ENCODE peak calls at places on chromosomes 16 and 17, in six cellular contexts. U, N, K, B, Q and O are unnamed samples.

GRCh38 chr17:60769327-60769726 is 91.7 kb downstream of the BCAS3 start:
- DNase-seq in K (no peak), N (no peak), U (no peak), Q (no peak), B (no peak), O (no peak)

GRCh38 chr17:56933868-56934267 is 20.0 kb upstream of the TRIM25 start:
- DNase-seq in K (no peak), B (no peak), U (no peak), Q (no peak), N (no peak), O (no peak)

GRCh38 chr16:25575363-25575762 is 116.4 kb upstream of the HS3ST4 start:
- DNase-seq in U (no peak), N (no peak), Q (no peak), K (no peak), B (no peak), O (no peak)

GRCh38 chr16:88441460-88441859 is 11.6 kb upstream of the ZFPM1 start:
- DNase-seq in Q (no peak), U (no peak), K (no peak), B (no peak), N (no peak), O (no peak)

GRCh38 chr16:86886651-86887050 is 308.3 kb downstream of the FOXL1 start:
- DNase-seq in N (no peak), Q (no peak), B (no peak), U (no peak), K (no peak), O (no peak)

GRCh38 chr17:50397111-50397918 is at the start of gene LRRC59:
- DNase-seq in Q (no peak), K (no peak), B (peak; percentile 90), U (peak; percentile 83), N (peak; percentile 71), O (peak; percentile 94)

GRCh38 chr17:47812146-47812920 is 9.3 kb downstream of the OSBPL7 start:
- DNase-seq in K (no peak), U (no peak), B (no peak), N (no peak), Q (no peak), O (peak; percentile 50)

GRCh38 chr17:9273334-9274118 is 252.2 kb downstream of the NTN1 start:
- DNase-seq in B (peak; percentile 33), K (no peak), N (no peak), Q (no peak), U (no peak), O (peak; percentile 65)

GRCh38 chr16:4272114-4272954 is 489 bp downstream of the TFAP4 start:
- DNase-seq in B (peak; percentile 61), U (no peak), K (no peak), N (peak; percentile 26), Q (no peak), O (peak; percentile 80)

GRCh38 chr16:87543436-87544191 is 50.8 kb upstream of the ZCCHC14 start:
- DNase-seq in N (no peak), Q (no peak), B (no peak), U (no peak), K (no peak), O (no peak)

GRCh38 chr17:50689251-50689650 is 18.5 kb downstream of the ANKRD40 start:
- DNase-seq in B (no peak), K (no peak), Q (no peak), N (peak; percentile 41), U (no peak), O (no peak)

GRCh38 chr16:56903866-56904265 is 28.1 kb upstream of the HERPUD1 start:
- DNase-seq in U (no peak), K (no peak), N (no peak), Q (no peak), B (no peak), O (no peak)

GRCh38 chr16:1184980-1185379 is 32.1 kb downstream of the CACNA1H start:
- DNase-seq in K (no peak), B (no peak), Q (no peak), U (no peak), N (no peak), O (no peak)